ENCODE peak calls at places on chromosomes 4 and X, in ten cellular contexts. V is mucosa of descending colon; W is cardiac muscle cell; I is body of pancreas; G is lung; S is neuronal stem cell; P is GM23248; E is CD8-positive, alpha-beta T cell; Y is Peyer's patch; R is heart right ventricle. X is an unnamed sample. For H3K36me3, the result is how much of the 10 kb centered on the place peaks cover.

GRCh38 chr4:65033899-65034298 is 624.6 kb upstream of the TECRL start:
- DNase-seq in V (no peak), W (peak), I (no peak), G (no peak), S (no peak), P (peak), E (no peak), Y (no peak), R (no peak), X (no peak)

GRCh38 chr4:10003666-10004065 is 17.6 kb downstream of the SLC2A9 start:
- DNase-seq in V (no peak), W (no peak), I (no peak), G (no peak), S (no peak), P (no peak), E (no peak), Y (no peak), R (no peak), X (no peak)

GRCh38 chr4:10535900-10536299 is 78.7 kb upstream of the ZNF518B start:
- DNase-seq in V (no peak), W (no peak), I (no peak), G (no peak), S (peak), P (no peak), E (no peak), Y (no peak), R (no peak), X (no peak)

GRCh38 chrX:2908125-2908685 is 20.9 kb downstream of the ARSD start:
- DNase-seq in V (no peak), W (no peak), I (no peak), G (no peak), S (no peak), P (no peak), E (no peak), Y (no peak), R (no peak), X (no peak)

GRCh38 chrX:98294310-98294709 is 1410.6 kb downstream of the RPA4 start:
- DNase-seq in V (no peak), W (no peak), I (no peak), G (no peak), S (no peak), P (no peak), E (no peak), Y (no peak), R (no peak), X (no peak)

GRCh38 chr4:139584784-139585183 is 28.8 kb upstream of the SETD7 start:
- DNase-seq in V (no peak), W (no peak), I (no peak), G (no peak), S (no peak), P (peak), E (no peak), Y (no peak), R (no peak), X (no peak)

GRCh38 chr4:159298502-159298901 is 195.6 kb downstream of the RAPGEF2 start:
- DNase-seq in V (no peak), W (no peak), I (no peak), G (no peak), S (no peak), P (peak), E (no peak), Y (no peak), R (no peak), X (no peak)

GRCh38 chrX:10769165-10769564 is 148.8 kb upstream of the MID1 start:
- DNase-seq in V (no peak), W (peak), I (no peak), G (no peak), S (peak), P (peak), E (no peak), Y (no peak), R (no peak), X (no peak)

GRCh38 chrX:130376077-130376476 is 9.4 kb downstream of the GPR119 start:
- DNase-seq in V (no peak), W (no peak), I (no peak), G (no peak), S (no peak), P (no peak), E (no peak), Y (no peak), R (no peak), X (no peak)

GRCh38 chrX:151902813-151903591 is 9.7 kb upstream of the MAGEA4 start:
- DNase-seq in V (peak), W (no peak), I (no peak), G (no peak), S (no peak), P (peak), E (no peak), Y (no peak), R (peak), X (peak)

GRCh38 chr4:182643801-182644311 is 273.3 kb downstream of the DCTD start:
- DNase-seq in V (no peak), W (peak), I (no peak), G (no peak), S (no peak), P (peak), E (no peak), Y (no peak), R (peak), X (no peak)

GRCh38 chr4:89492476-89493110 is 185.0 kb upstream of the GPRIN3 start:
- DNase-seq in V (no peak), W (no peak), I (no peak), G (no peak), S (no peak), P (peak), E (no peak), Y (no peak), R (no peak), X (no peak)

GRCh38 chr4:140937866-140938265 is 181.7 kb upstream of the TBC1D9 start:
- DNase-seq in V (no peak), W (no peak), I (no peak), G (no peak), S (no peak), P (peak), E (no peak), Y (no peak), R (no peak), X (no peak)

GRCh38 chrX:72054776-72055495 is 76.8 kb downstream of the RTL5 start:
- DNase-seq in V (no peak), W (no peak), I (no peak), G (no peak), S (no peak), P (no peak), E (no peak), Y (no peak), R (no peak), X (no peak)

GRCh38 chr4:47562297-47562696 is 77.2 kb downstream of the ATP10D start:
- DNase-seq in V (no peak), W (no peak), I (no peak), G (no peak), S (no peak), P (no peak), E (no peak), Y (no peak), R (no peak), X (no peak)

GRCh38 chr4:47553329-47554125 is 68.5 kb downstream of the ATP10D start:
- DNase-seq in V (no peak), W (no peak), I (no peak), G (no peak), S (no peak), P (no peak), E (no peak), Y (no peak), R (no peak), X (no peak)

GRCh38 chr4:47551682-47552081 is 66.6 kb downstream of the ATP10D start:
- DNase-seq in V (no peak), W (no peak), I (no peak), G (no peak), S (no peak), P (peak), E (no peak), Y (no peak), R (no peak), X (no peak)

GRCh38 chr4:47561331-47561730 is 76.3 kb downstream of the ATP10D start:
- DNase-seq in V (no peak), W (no peak), I (no peak), G (no peak), S (no peak), P (no peak), E (no peak), Y (no peak), R (no peak), X (no peak)

DNA sequence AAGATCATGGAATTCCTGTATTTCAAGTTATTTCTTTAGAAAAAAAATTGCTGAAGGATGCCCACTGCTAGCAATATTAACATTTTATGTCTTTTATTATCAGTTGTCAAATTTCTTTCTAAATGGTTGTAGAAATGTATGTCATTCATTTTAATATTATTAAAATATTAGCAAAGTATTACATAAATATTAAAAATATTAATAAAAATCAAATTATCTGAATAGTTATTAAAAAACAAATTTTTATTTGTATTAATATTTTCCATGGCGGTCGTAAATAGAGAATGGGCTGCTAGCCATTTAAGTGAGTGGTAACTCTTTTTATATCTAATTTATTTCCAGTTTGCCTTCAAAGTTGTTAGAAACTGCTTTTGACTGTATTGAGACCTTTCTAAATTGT is 72.2 kb downstream of the ATP10D start:
- DNase-seq in V (no peak), W (no peak), I (no peak), G (no peak), S (no peak), P (no peak), E (no peak), Y (no peak), R (no peak), X (no peak)
- H3K36me3 ChIP-seq in V (under half), W (under half), I (under half), G (under half), S (under half), P (half or more), E (under half), Y (under half), R (under half), X (under half)

DNA sequence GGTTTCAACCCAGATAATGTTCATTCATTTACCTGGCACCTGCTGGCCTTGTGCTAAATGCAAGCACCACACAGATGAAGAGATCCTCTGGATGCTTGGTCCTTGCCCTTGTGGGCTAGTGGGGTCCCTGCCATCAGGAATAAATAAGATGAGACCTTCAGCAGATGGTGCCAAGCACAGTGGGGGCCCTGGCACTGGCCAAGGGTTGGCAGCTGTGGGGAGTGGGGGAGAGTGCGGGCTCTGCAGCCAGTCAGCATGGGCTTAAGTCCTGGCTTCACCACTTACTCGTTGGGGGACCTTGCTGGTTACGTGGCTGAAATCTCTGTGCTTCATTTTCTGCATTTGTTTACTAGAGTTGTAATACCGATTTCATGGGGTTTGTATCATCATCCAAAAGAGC is 6.9 kb downstream of the LAP3 start:
- DNase-seq in V (no peak), W (no peak), I (no peak), G (no peak), S (no peak), P (no peak), E (no peak), Y (no peak), R (no peak), X (no peak)
- H3K36me3 ChIP-seq in V (under half), W (half or more), I (under half), G (under half), S (under half), P (under half), E (under half), Y (under half), R (half or more), X (half or more)

DNA sequence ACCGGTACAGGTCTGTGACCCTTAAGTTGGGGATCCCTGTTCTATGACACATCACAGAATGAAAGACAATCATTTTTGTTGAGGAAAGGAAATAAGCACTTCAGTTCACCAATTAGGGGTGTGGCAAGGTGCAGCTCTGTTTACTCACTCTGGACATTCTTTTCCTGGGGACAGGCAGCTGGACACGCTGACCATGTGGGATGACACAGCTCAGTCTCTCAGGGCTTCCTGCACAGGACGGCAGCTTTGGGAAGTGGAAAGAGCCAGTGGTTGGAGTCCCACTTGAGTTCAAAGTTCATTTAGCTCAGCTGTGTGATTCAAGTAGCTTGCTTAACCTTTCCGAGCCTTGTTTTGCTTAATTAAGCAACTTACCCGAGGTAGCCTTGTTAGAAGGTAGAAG is 55.7 kb downstream of the NDNF start:
- DNase-seq in V (no peak), W (no peak), I (no peak), G (no peak), S (no peak), P (no peak), E (no peak), Y (no peak), R (no peak), X (no peak)
- H3K36me3 ChIP-seq in V (under half), W (under half), I (under half), G (under half), S (under half), P (under half), E (under half), Y (under half), R (under half), X (under half)

DNA sequence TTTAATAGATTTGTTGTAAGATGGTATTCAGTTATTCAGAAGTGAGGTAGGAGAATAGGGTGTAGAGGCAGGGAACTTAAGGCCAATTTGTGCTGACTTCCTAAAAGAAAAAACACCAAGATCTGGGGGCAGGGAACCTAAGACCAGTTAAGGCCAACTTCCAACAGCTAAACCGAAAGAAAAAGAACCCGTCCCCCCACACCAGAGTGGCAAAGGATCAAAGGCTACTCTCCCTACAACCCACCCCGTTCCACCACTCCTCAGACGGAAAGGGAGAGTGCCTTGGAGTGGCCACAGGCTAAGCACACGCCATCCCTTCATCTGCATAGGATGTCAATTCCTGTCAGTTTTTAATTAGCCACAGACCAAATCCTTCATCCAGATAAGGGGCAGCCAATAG is 3.7 kb upstream of the ZNF718 start:
- DNase-seq in V (no peak), W (no peak), I (no peak), G (no peak), S (no peak), P (no peak), E (no peak), Y (no peak), R (no peak), X (no peak)
- H3K36me3 ChIP-seq in V (under half), W (under half), I (under half), G (under half), S (under half), P (under half), E (under half), Y (under half), R (under half), X (under half)

GRCh38 chrX:1416327-1416784 is 24.4 kb upstream of the SLC25A6 start:
- DNase-seq in V (no peak), W (no peak), I (peak), G (no peak), S (no peak), P (no peak), E (no peak), Y (no peak), R (no peak), X (no peak)
- H3K36me3 ChIP-seq in V (under half), W (under half), I (under half), G (under half), S (under half), P (under half), E (under half), Y (under half), R (under half), X (half or more)

GRCh38 chr4:533318-534100 is 34.5 kb downstream of the PIGG start:
- DNase-seq in V (no peak), W (no peak), I (no peak), G (no peak), S (no peak), P (no peak), E (no peak), Y (no peak), R (no peak), X (no peak)

GRCh38 chr4:534101-534575 is 35.1 kb downstream of the PIGG start:
- DNase-seq in V (no peak), W (no peak), I (no peak), G (no peak), S (no peak), P (no peak), E (no peak), Y (no peak), R (no peak), X (no peak)

GRCh38 chr4:535181-535923 is 36.3 kb downstream of the PIGG start:
- DNase-seq in V (no peak), W (no peak), I (no peak), G (no peak), S (no peak), P (no peak), E (no peak), Y (no peak), R (no peak), X (no peak)

GRCh38 chr4:535924-536281 is 36.9 kb downstream of the PIGG start:
- DNase-seq in V (no peak), W (no peak), I (no peak), G (no peak), S (no peak), P (no peak), E (no peak), Y (no peak), R (no peak), X (no peak)

GRCh38 chr4:534576-535151 is 35.7 kb downstream of the PIGG start:
- DNase-seq in V (no peak), W (no peak), I (no peak), G (no peak), S (no peak), P (no peak), E (no peak), Y (no peak), R (no peak), X (no peak)
- H3K36me3 ChIP-seq in V (under half), W (under half), I (under half), G (under half), S (under half), P (under half), E (under half), Y (under half), R (under half), X (under half)

DNA sequence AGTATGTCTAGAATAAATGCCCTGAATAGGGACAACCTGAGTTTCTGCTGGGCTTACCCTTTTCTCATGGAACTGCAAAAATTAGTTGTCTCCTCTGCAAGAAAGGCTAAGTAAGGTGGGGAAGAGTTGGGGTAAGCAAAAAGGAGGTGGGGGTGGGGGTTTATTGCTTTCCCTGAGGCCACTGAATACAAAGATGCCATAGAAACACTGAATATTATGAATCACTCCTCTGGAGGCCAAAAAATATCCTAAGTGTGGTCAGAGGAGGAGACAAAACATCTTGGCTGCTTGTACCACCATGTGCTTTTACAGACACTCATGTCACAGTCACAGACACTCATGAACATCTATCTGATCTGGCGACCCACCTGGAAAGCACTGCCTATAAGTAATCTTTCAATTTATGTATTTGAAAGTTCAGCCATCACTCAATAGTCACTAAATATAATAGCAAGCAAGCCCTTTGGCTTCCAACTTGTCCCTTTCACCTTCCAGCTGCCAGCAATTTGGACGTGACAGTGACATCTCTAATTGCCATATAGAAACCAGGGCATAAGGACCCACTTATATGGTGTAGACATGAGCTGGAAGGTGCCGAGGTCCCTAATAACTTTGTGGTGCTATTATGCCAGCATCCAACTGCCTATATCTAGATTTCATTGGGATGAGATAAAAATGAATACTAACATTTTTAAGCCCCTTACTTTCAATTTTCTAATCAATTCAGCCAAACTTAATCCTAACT is 122.7 kb upstream of the CBR4 start:
- DNase-seq in V (no peak), W (no peak), I (no peak), G (no peak), S (no peak), P (peak), E (no peak), Y (no peak), R (no peak), X (no peak)
- H3K36me3 ChIP-seq in V (under half), W (under half), I (under half), G (under half), S (under half), P (half or more), E (under half), Y (under half), R (under half), X (under half)

GRCh38 chr4:67480810-67481209 is 64.5 kb downstream of the CENPC start:
- DNase-seq in V (no peak), W (no peak), I (no peak), G (no peak), S (no peak), P (no peak), E (no peak), Y (no peak), R (no peak), X (no peak)

GRCh38 chr4:67475155-67475554 is 70.1 kb downstream of the CENPC start:
- DNase-seq in V (no peak), W (no peak), I (no peak), G (no peak), S (no peak), P (no peak), E (no peak), Y (no peak), R (no peak), X (no peak)
- H3K36me3 ChIP-seq in V (under half), W (under half), I (under half), G (under half), S (under half), P (under half), E (under half), Y (under half), R (under half), X (half or more)

GRCh38 chr4:8674311-8674885 is 81.8 kb downstream of the CPZ start:
- DNase-seq in V (no peak), W (no peak), I (no peak), G (no peak), S (no peak), P (no peak), E (no peak), Y (no peak), R (no peak), X (no peak)

GRCh38 chr4:8672486-8672885 is 79.9 kb downstream of the CPZ start:
- DNase-seq in V (no peak), W (no peak), I (no peak), G (no peak), S (no peak), P (no peak), E (no peak), Y (no peak), R (no peak), X (no peak)

GRCh38 chr4:8675906-8676305 is 83.3 kb downstream of the CPZ start:
- DNase-seq in V (no peak), W (no peak), I (no peak), G (no peak), S (no peak), P (no peak), E (no peak), Y (no peak), R (no peak), X (no peak)

GRCh38 chr4:8675383-8675782 is 82.8 kb downstream of the CPZ start:
- DNase-seq in V (no peak), W (peak), I (no peak), G (no peak), S (peak), P (peak), E (no peak), Y (no peak), R (no peak), X (no peak)

DNA sequence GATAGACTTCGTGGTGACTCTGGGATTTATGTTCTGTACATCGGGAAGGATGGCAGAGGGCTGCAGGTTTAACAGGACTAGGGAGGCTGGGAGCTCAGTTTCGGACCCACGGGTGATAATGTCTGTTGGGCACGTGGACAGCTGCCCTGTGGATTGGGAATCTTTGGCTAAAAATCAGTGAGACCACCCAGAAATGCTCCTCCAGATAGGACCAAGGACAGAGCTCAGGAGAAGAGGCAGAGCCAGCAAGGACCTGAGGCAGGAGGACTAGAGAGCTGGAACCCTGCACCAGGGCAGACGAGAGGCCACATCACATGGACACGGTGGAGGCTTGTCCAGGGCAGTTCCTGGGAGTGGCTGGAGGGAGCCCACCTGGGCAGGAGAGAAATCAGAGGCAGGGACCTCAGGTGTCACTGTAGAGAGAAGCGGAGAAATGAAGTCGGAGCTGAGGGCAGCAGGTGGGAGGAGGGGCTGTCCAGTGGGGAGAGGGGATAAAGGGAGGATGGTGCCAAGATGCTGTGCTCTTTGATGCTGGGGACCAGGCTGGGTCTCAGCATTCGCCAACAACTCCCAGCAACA is 79.2 kb downstream of the CPZ start:
- DNase-seq in V (no peak), W (no peak), I (no peak), G (no peak), S (no peak), P (no peak), E (no peak), Y (no peak), R (no peak), X (no peak)
- H3K36me3 ChIP-seq in V (under half), W (under half), I (under half), G (under half), S (under half), P (under half), E (under half), Y (under half), R (under half), X (under half)